ENCODE peak calls at places on chromosome 21, in seven cellular contexts. Y is upper lobe of right lung, E is body of pancreas, I is neural progenitor cell, X is GM23338, J is hepatocyte, C is astrocyte. R is an unnamed sample.

GRCh38 chr21:20720623-20721022 is 277.6 kb upstream of the NCAM2 start:
- DNase-seq in J (no peak), Y (no peak), I (no peak), X (no peak), C (peak), E (no peak), R (no peak)

GRCh38 chr21:36211660-36212512 is 55.3 kb downstream of the DOP1B start:
- DNase-seq in C (peak), I (no peak), E (no peak), J (no peak), Y (no peak), X (no peak), R (no peak)

GRCh38 chr21:33396966-33397365 is 6.2 kb upstream of the IFNGR2 start:
- DNase-seq in X (no peak), C (peak), E (no peak), Y (no peak), J (peak), I (no peak), R (no peak)

GRCh38 chr21:17679002-17679600 is 66.4 kb upstream of the BTG3 start:
- DNase-seq in J (peak), C (peak), E (no peak), I (peak), X (peak), Y (no peak), R (no peak)

GRCh38 chr21:37001446-37001845 is 5.1 kb upstream of the RIPPLY3 start:
- DNase-seq in C (no peak), X (no peak), J (no peak), Y (no peak), E (no peak), I (no peak), R (no peak)

GRCh38 chr21:46060596-46061061 is 37.3 kb upstream of the COL6A2 start:
- DNase-seq in J (peak), E (peak), C (peak), Y (peak), I (no peak), X (no peak), R (no peak)

GRCh38 chr21:32547018-32547417 is 38.3 kb downstream of the TCP10L start:
- DNase-seq in J (no peak), E (no peak), X (no peak), C (no peak), Y (no peak), I (no peak), R (no peak)

GRCh38 chr21:37064841-37065240 is 8.0 kb downstream of the PIGP start:
- DNase-seq in C (no peak), X (no peak), E (no peak), J (no peak), I (no peak), Y (no peak), R (no peak)

GRCh38 chr21:33325222-33326067 is 675 bp downstream of the IFNAR1 start:
- DNase-seq in X (peak), J (peak), E (peak), Y (peak), C (peak), I (no peak), R (peak)

GRCh38 chr21:33414926-33415325 is 11.7 kb downstream of the IFNGR2 start:
- DNase-seq in E (no peak), C (no peak), Y (no peak), J (no peak), I (no peak), X (no peak), R (no peak)

GRCh38 chr21:37047079-37047478 is 25.8 kb downstream of the PIGP start:
- DNase-seq in X (no peak), I (no peak), E (no peak), J (peak), C (no peak), Y (no peak), R (no peak)

GRCh38 chr21:43591468-43592050 is 67.7 kb downstream of the HSF2BP start:
- DNase-seq in Y (no peak), C (no peak), X (no peak), J (no peak), E (no peak), I (no peak), R (no peak)

GRCh38 chr21:31556662-31557061 is 102.8 kb upstream of the SOD1 start:
- DNase-seq in Y (no peak), I (peak), C (no peak), E (no peak), J (no peak), X (no peak), R (no peak)

GRCh38 chr21:36701912-36702621 is 3.2 kb downstream of the SIM2 start:
- DNase-seq in Y (no peak), X (peak), I (peak), E (no peak), C (no peak), J (no peak), R (no peak)

GRCh38 chr21:28135646-28136045 is 857.0 kb downstream of the LTN1 start:
- DNase-seq in Y (no peak), I (no peak), C (no peak), J (no peak), E (no peak), X (no peak), R (no peak)

GRCh38 chr21:21971384-21971783 is 973.2 kb downstream of the NCAM2 start:
- DNase-seq in E (no peak), C (no peak), J (no peak), Y (no peak), X (no peak), I (no peak), R (no peak)

GRCh38 chr21:23853796-23854379 is 1753.4 kb downstream of the MRPL39 start:
- DNase-seq in Y (no peak), J (peak), I (no peak), X (peak), E (no peak), C (no peak), R (no peak)

GRCh38 chr21:35674895-35675470 is 385.3 kb downstream of the SETD4 start:
- DNase-seq in X (peak), C (no peak), I (no peak), E (peak), Y (no peak), J (no peak), R (no peak)

GRCh38 chr21:43602277-43603229 is 56.7 kb downstream of the HSF2BP start:
- DNase-seq in J (no peak), X (no peak), C (no peak), E (no peak), I (no peak), Y (no peak), R (no peak)

GRCh38 chr21:34974162-34974981 is 74.7 kb downstream of the RUNX1 start:
- DNase-seq in I (no peak), E (no peak), Y (no peak), X (no peak), J (peak), C (no peak), R (no peak)

GRCh38 chr21:33844890-33845205 is 70.8 kb downstream of the ATP5PO start:
- DNase-seq in C (no peak), E (no peak), I (no peak), J (no peak), Y (no peak), X (no peak), R (no peak)

GRCh38 chr21:33975548-33976081 is 60.0 kb upstream of the ATP5PO start:
- DNase-seq in X (no peak), E (no peak), Y (no peak), I (no peak), J (peak), C (peak), R (no peak)

GRCh38 chr21:17612023-17612564 is 607 bp downstream of the BTG3 start:
- DNase-seq in Y (peak), X (peak), E (peak), J (peak), C (peak), I (no peak), R (no peak)

GRCh38 chr21:34690041-34690792 is 21.4 kb downstream of the CLIC6 start:
- DNase-seq in E (peak), J (peak), I (no peak), Y (no peak), X (no peak), C (no peak), R (no peak)

GRCh38 chr21:34603710-34604057 is 11.2 kb downstream of the RCAN1 start:
- DNase-seq in X (no peak), C (no peak), I (no peak), Y (no peak), J (no peak), E (no peak), R (no peak)

GRCh38 chr21:33078907-33079582 is 9.1 kb downstream of the OLIG1 start:
- DNase-seq in X (no peak), C (peak), J (peak), I (no peak), E (peak), Y (no peak), R (peak)

GRCh38 chr21:31220567-31220966 is 123.5 kb downstream of the TIAM1 start:
- DNase-seq in Y (no peak), J (peak), C (peak), X (no peak), I (peak), E (no peak), R (no peak)

GRCh38 chr21:34941162-34941561 is 107.9 kb downstream of the RUNX1 start:
- DNase-seq in J (no peak), X (no peak), E (no peak), I (peak), Y (no peak), C (no peak), R (no peak)

GRCh38 chr21:36104306-36105300 is 30.3 kb upstream of the CBR3 start:
- DNase-seq in I (peak), Y (no peak), J (peak), X (peak), E (peak), C (peak), R (peak)

GRCh38 chr21:36583591-36583990 is 103.7 kb upstream of the CLDN14 start:
- DNase-seq in C (no peak), E (no peak), I (no peak), J (no peak), X (no peak), Y (no peak), R (no peak)

GRCh38 chr21:16674949-16675348 is 837.9 kb upstream of the CXADR start:
- DNase-seq in I (no peak), Y (no peak), C (no peak), X (no peak), E (no peak), J (no peak), R (no peak)

GRCh38 chr21:14452031-14452778 is 69.3 kb upstream of the HSPA13 start:
- DNase-seq in J (no peak), E (no peak), I (no peak), X (no peak), C (no peak), Y (no peak), R (no peak)

GRCh38 chr21:36474591-36474990 is 5.3 kb downstream of the CLDN14 start:
- DNase-seq in E (no peak), Y (peak), I (no peak), C (no peak), X (no peak), J (no peak), R (no peak)

GRCh38 chr21:34302496-34302895 is 61.3 kb upstream of the KCNE2 start:
- DNase-seq in J (no peak), I (no peak), C (no peak), E (no peak), X (no peak), Y (no peak), R (no peak)

GRCh38 chr21:17390575-17390974 is 122.3 kb upstream of the CXADR start:
- DNase-seq in E (no peak), Y (no peak), C (no peak), I (no peak), J (no peak), X (no peak), R (no peak)

GRCh38 chr21:42496120-42496838 is at the start of gene RSPH1:
- DNase-seq in E (peak), X (peak), I (peak), Y (peak), C (peak), J (peak), R (peak)
- TF ChIP-seq CTCF in E (no peak), X (peak), I (no peak), Y (no peak), C (no peak), J (no peak), R (no peak)

GRCh38 chr21:44706026-44706705 is 5.2 kb downstream of the TSPEAR start:
- DNase-seq in Y (no peak), C (no peak), X (peak), I (no peak), J (no peak), E (no peak), R (no peak)

GRCh38 chr21:44702973-44703730 is 6.2 kb downstream of the KRTAP10-12 start:
- DNase-seq in X (no peak), C (no peak), Y (no peak), I (no peak), E (no peak), J (no peak), R (no peak)

GRCh38 chr21:44702111-44702972 is 5.4 kb downstream of the KRTAP10-12 start:
- DNase-seq in X (no peak), E (no peak), J (no peak), Y (no peak), I (no peak), C (no peak), R (no peak)

GRCh38 chr21:44703731-44704635 is 7.0 kb downstream of the KRTAP10-12 start:
- DNase-seq in E (no peak), X (no peak), C (no peak), J (no peak), Y (no peak), I (no peak), R (no peak)

GRCh38 chr21:44704636-44705001 is 6.8 kb downstream of the TSPEAR start:
- DNase-seq in Y (no peak), E (no peak), C (no peak), I (no peak), X (peak), J (no peak), R (no peak)
- H3K27ac ChIP-seq in Y (no peak), E (no peak), C (no peak), I (no peak), X (peak), J (no peak), R (no peak)

GRCh38 chr21:39715804-39716397 is 29.1 kb upstream of the IGSF5 start:
- DNase-seq in I (peak), Y (no peak), C (no peak), E (peak), X (peak), J (peak), R (no peak)

GRCh38 chr21:39721885-39722284 is 23.1 kb upstream of the IGSF5 start:
- DNase-seq in I (no peak), E (no peak), X (no peak), J (peak), Y (no peak), C (no peak), R (no peak)

GRCh38 chr21:39724944-39725343 is 20.0 kb upstream of the IGSF5 start:
- DNase-seq in C (no peak), E (no peak), I (no peak), Y (no peak), J (no peak), X (no peak), R (no peak)

GRCh38 chr21:39726133-39726532 is 18.9 kb upstream of the IGSF5 start:
- DNase-seq in J (no peak), I (no peak), C (no peak), E (no peak), X (peak), Y (no peak), R (no peak)

GRCh38 chr21:39720126-39720778 is 24.7 kb upstream of the IGSF5 start:
- DNase-seq in Y (no peak), X (peak), I (no peak), J (no peak), C (no peak), E (no peak), R (no peak)
- TF ChIP-seq CTCF in Y (no peak), X (no peak), I (no peak), J (no peak), C (peak), E (no peak), R (no peak)

DNA sequence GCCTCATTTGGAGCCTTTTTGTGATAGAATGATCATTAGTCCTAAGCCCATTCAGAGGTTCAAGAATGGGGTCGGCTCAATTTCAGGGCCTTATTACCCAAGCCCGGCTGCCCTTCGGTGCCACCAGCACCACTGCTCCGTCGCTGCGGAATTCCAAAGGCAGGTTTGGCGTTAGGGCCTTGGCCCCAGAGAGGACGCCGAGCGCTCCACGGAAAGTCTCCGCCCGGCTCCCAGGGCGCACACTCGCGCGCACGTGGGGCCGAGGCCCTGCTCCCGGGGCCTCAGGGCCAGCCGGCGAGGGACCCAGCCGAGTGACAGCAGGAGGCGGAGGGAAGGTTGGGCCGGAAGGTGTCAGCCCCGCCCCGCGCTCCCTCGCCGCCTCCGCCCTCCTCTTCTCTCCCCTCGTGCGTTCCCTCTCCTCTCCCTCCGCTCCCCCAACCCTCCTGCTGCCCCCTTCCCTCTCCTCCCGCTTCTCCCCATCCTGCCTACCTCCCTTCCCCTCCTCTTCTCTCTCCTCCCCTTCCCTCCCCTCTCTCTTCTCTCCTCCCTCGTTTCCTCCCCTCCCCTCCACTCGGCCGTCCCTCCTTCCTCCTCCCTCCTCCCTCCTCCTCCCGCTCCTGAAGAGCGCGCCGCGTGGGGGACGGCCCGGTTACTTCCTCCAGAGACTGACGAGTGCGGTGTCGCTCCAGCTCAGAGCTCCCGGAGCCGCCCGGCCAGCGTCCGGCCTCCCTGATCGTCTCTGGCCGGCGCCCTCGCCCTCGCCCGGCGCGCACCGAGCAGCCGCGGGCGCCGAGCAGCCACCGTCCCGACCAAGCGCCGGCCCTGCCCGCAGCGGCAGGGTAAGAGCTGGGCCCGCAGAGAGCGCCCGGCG is at the start of gene ETS2:
- DNase-seq in X (peak), C (peak), I (peak), E (peak), Y (peak), J (peak), R (peak)
- H3K27ac ChIP-seq in X (peak), C (peak), I (peak), E (peak), Y (peak), J (peak), R (peak)

GRCh38 chr21:26766826-26767325 is 78.3 kb downstream of the ADAMTS1 start:
- DNase-seq in X (no peak), E (no peak), Y (no peak), I (no peak), J (peak), C (no peak), R (no peak)

GRCh38 chr21:26773058-26773457 is 72.2 kb downstream of the ADAMTS1 start:
- DNase-seq in X (no peak), E (no peak), Y (no peak), I (no peak), C (no peak), J (no peak), R (no peak)

GRCh38 chr21:26769613-26770188 is 75.5 kb downstream of the ADAMTS1 start:
- DNase-seq in I (peak), E (no peak), Y (no peak), X (peak), J (peak), C (no peak), R (no peak)
- TF ChIP-seq CTCF in I (peak), E (peak), Y (peak), X (peak), J (peak), C (peak), R (peak)

R was measured in dorsolateral prefrontal cortex.